ENCODE peak calls at places on chromosomes 1 and 21, in seven cellular contexts. One of them, this sample, is unnamed. For H3K9me2, the result is how much of the 10 kb centered on the place peaks cover.

GRCh38 chr1:203464226-203464625 is 11.4 kb upstream of the PRELP start:
- DNase-seq in PC-9: peak
- DNase-seq in GM23248: peak
- DNase-seq in MM.1S: no peak
- DNase-seq in GM23338: no peak
- DNase-seq in hepatocyte: no peak
- DNase-seq in HCT116: no peak
- DNase-seq in this sample: no peak

GRCh38 chr1:57422271-57423134 is 1.4 kb downstream of the DAB1 start:
- DNase-seq in PC-9: no peak
- DNase-seq in GM23248: peak
- DNase-seq in MM.1S: no peak
- DNase-seq in GM23338: peak
- DNase-seq in hepatocyte: peak
- DNase-seq in HCT116: no peak
- DNase-seq in this sample: no peak

GRCh38 chr1:81689531-81689941 is 111.2 kb upstream of the ADGRL2 start:
- DNase-seq in PC-9: peak
- DNase-seq in GM23248: peak
- DNase-seq in MM.1S: no peak
- DNase-seq in GM23338: peak
- DNase-seq in hepatocyte: no peak
- DNase-seq in HCT116: no peak
- DNase-seq in this sample: no peak

GRCh38 chr1:97647776-97648175 is 273.1 kb downstream of the DPYD start:
- DNase-seq in PC-9: no peak
- DNase-seq in GM23248: peak
- DNase-seq in MM.1S: no peak
- DNase-seq in GM23338: no peak
- DNase-seq in hepatocyte: no peak
- DNase-seq in HCT116: no peak
- DNase-seq in this sample: no peak

GRCh38 chr1:17553970-17554369 is 14.5 kb downstream of the ARHGEF10L start:
- DNase-seq in PC-9: peak
- DNase-seq in GM23248: peak
- DNase-seq in MM.1S: no peak
- DNase-seq in GM23338: no peak
- DNase-seq in hepatocyte: peak
- DNase-seq in HCT116: peak
- DNase-seq in this sample: no peak

GRCh38 chr1:231691618-231692259 is 65.1 kb downstream of the DISC1 start:
- DNase-seq in PC-9: no peak
- DNase-seq in GM23248: no peak
- DNase-seq in MM.1S: no peak
- DNase-seq in GM23338: peak
- DNase-seq in hepatocyte: peak
- DNase-seq in HCT116: peak
- DNase-seq in this sample: no peak

GRCh38 chr1:11982010-11982392 is 1.8 kb downstream of the MFN2 start:
- DNase-seq in PC-9: peak
- DNase-seq in GM23248: peak
- DNase-seq in MM.1S: no peak
- DNase-seq in GM23338: peak
- DNase-seq in hepatocyte: no peak
- DNase-seq in HCT116: peak
- DNase-seq in this sample: peak

GRCh38 chr1:181104790-181105133 is 16.3 kb downstream of the IER5 start:
- DNase-seq in PC-9: no peak
- DNase-seq in GM23248: peak
- DNase-seq in MM.1S: no peak
- DNase-seq in GM23338: peak
- DNase-seq in hepatocyte: peak
- DNase-seq in HCT116: no peak
- DNase-seq in this sample: peak

GRCh38 chr1:209704584-209704983 is at the start of gene HSD11B1:
- DNase-seq in PC-9: no peak
- DNase-seq in GM23248: peak
- DNase-seq in MM.1S: no peak
- DNase-seq in GM23338: no peak
- DNase-seq in hepatocyte: peak
- DNase-seq in HCT116: no peak
- DNase-seq in this sample: no peak

GRCh38 chr1:45846931-45847330 is 43.5 kb downstream of the MAST2 start:
- DNase-seq in PC-9: no peak
- DNase-seq in GM23248: peak
- DNase-seq in MM.1S: no peak
- DNase-seq in GM23338: peak
- DNase-seq in hepatocyte: no peak
- DNase-seq in HCT116: no peak
- DNase-seq in this sample: no peak

GRCh38 chr1:65958561-65959350 is 166.1 kb downstream of the PDE4B start:
- DNase-seq in PC-9: no peak
- DNase-seq in GM23248: peak
- DNase-seq in MM.1S: peak
- DNase-seq in GM23338: peak
- DNase-seq in hepatocyte: peak
- DNase-seq in HCT116: peak
- DNase-seq in this sample: peak

DNA sequence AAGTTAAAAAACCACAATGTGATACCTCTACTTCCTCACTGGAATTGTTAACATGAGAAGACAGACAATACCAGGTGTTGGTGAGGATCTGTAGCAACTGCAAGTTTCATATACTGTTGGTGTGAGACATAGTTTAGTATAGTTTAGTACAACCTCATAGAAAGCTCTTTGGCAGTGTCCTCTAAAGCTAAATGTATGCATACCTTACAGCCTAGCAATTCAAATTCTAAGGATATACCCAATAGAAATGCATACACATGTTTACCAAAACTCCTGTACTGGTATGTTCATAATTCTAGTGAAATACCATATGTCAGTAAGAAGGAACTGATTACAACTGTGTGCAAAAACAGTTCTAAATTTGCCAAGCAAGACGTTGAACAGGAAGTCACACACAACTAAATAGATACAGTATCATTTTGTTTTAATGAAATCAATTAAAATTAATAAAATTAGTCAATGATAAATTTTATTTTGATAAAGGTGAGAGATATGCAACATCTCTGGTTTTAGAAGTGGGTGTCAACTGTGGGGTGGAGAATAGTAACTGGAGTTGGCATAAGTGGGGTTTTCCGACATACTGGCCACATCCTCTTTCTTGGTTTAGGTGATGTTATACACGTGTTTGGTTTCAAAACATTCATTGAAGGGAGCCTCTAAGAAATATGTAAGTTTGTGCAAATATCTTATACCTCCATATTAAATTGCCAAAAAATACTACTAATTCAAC is 450.7 kb downstream of the PTPRC start:
- DNase-seq in PC-9: no peak
- DNase-seq in GM23248: no peak
- DNase-seq in MM.1S: peak
- DNase-seq in GM23338: no peak
- DNase-seq in hepatocyte: no peak
- DNase-seq in HCT116: no peak
- DNase-seq in this sample: no peak
- H3K9me2 ChIP-seq in PC-9: under half
- H3K9me2 ChIP-seq in GM23248: under half
- H3K9me2 ChIP-seq in MM.1S: under half
- H3K9me2 ChIP-seq in GM23338: under half
- H3K9me2 ChIP-seq in hepatocyte: under half
- H3K9me2 ChIP-seq in HCT116: under half
- H3K9me2 ChIP-seq in this sample: under half

GRCh38 chr1:53536606-53537005 is 77.4 kb downstream of the DMRTB1 start:
- DNase-seq in PC-9: no peak
- DNase-seq in GM23248: no peak
- DNase-seq in MM.1S: no peak
- DNase-seq in GM23338: no peak
- DNase-seq in hepatocyte: no peak
- DNase-seq in HCT116: no peak
- DNase-seq in this sample: no peak
- H3K9me2 ChIP-seq in PC-9: under half
- H3K9me2 ChIP-seq in GM23248: under half
- H3K9me2 ChIP-seq in MM.1S: under half
- H3K9me2 ChIP-seq in GM23338: under half
- H3K9me2 ChIP-seq in hepatocyte: under half
- H3K9me2 ChIP-seq in HCT116: under half
- H3K9me2 ChIP-seq in this sample: under half

GRCh38 chr1:53482441-53483153 is 23.4 kb downstream of the DMRTB1 start:
- DNase-seq in PC-9: no peak
- DNase-seq in GM23248: no peak
- DNase-seq in MM.1S: no peak
- DNase-seq in GM23338: no peak
- DNase-seq in hepatocyte: no peak
- DNase-seq in HCT116: no peak
- DNase-seq in this sample: no peak
- H3K9me2 ChIP-seq in PC-9: under half
- H3K9me2 ChIP-seq in GM23248: under half
- H3K9me2 ChIP-seq in MM.1S: under half
- H3K9me2 ChIP-seq in GM23338: under half
- H3K9me2 ChIP-seq in hepatocyte: under half
- H3K9me2 ChIP-seq in HCT116: under half
- H3K9me2 ChIP-seq in this sample: under half

DNA sequence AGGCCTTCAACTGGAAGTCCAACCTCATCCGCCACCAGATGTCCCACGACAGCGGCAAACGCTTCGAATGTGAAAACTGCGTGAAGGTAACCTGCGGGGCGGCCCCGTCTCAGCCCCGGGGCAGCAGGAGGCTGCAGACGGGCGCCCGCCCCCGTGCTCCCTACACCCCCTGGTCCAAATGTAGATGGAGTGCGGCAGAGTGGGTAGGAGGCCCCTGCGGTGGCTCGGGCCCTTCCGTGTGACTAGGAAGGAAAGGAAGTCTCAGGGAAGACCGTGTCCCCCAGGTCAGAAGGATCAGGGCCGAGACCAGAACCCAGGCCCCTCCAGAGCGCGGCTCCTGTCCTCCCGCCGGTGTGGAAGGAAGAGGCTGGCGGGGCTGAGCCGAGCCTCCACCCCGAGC is 49.7 kb upstream of the ARHGEF16 start:
- DNase-seq in PC-9: no peak
- DNase-seq in GM23248: no peak
- DNase-seq in MM.1S: no peak
- DNase-seq in GM23338: no peak
- DNase-seq in hepatocyte: no peak
- DNase-seq in HCT116: no peak
- DNase-seq in this sample: no peak
- H3K9me2 ChIP-seq in PC-9: under half
- H3K9me2 ChIP-seq in GM23248: under half
- H3K9me2 ChIP-seq in MM.1S: under half
- H3K9me2 ChIP-seq in GM23338: under half
- H3K9me2 ChIP-seq in hepatocyte: under half
- H3K9me2 ChIP-seq in HCT116: under half
- H3K9me2 ChIP-seq in this sample: under half

GRCh38 chr21:35624896-35625295 is 435.4 kb downstream of the SETD4 start:
- DNase-seq in PC-9: no peak
- DNase-seq in GM23248: no peak
- DNase-seq in MM.1S: no peak
- DNase-seq in GM23338: no peak
- DNase-seq in hepatocyte: no peak
- DNase-seq in HCT116: no peak
- DNase-seq in this sample: no peak
- H3K9me2 ChIP-seq in PC-9: under half
- H3K9me2 ChIP-seq in GM23248: under half
- H3K9me2 ChIP-seq in MM.1S: under half
- H3K9me2 ChIP-seq in GM23338: under half
- H3K9me2 ChIP-seq in hepatocyte: under half
- H3K9me2 ChIP-seq in HCT116: under half
- H3K9me2 ChIP-seq in this sample: under half

This sample was measured in Karpas-422.